ENCODE peak calls at places on chromosomes 3 and 15, in six cellular contexts. T is NB4, V is tibial nerve, N is adrenal gland, I is heart left ventricle, B is GM12892. D is an unnamed sample.

GRCh38 chr3:160400048-160400630 is 689 bp downstream of the SMC4 start:
- DNase-seq in T (peak; percentile 63), V (no peak), I (peak; percentile 74), N (peak; percentile 57), B (no peak), D (peak; percentile 17)

GRCh38 chr3:190183121-190183520 is 62.4 kb upstream of the P3H2 start:
- DNase-seq in N (no peak), B (no peak), I (no peak), V (no peak), T (no peak), D (no peak)

GRCh38 chr15:45704329-45705249 is 69.8 kb downstream of the SQOR start:
- DNase-seq in V (no peak), N (no peak), B (peak; percentile 19), I (peak; percentile 67), T (no peak), D (no peak)

GRCh38 chr15:27650244-27650643 is 448.9 kb downstream of the OCA2 start:
- DNase-seq in T (no peak), V (no peak), N (no peak), I (no peak), B (no peak), D (no peak)

GRCh38 chr15:31230630-31231485 is 95.8 kb upstream of the KLF13 start:
- DNase-seq in V (no peak), I (no peak), N (no peak), T (no peak), B (peak; percentile 59), D (no peak)

GRCh38 chr15:74725241-74725774 is at the start of gene CYP1A1:
- DNase-seq in V (no peak), T (peak; percentile 29), N (no peak), B (no peak), I (no peak), D (no peak)

GRCh38 chr15:101028321-101028720 is 109.2 kb downstream of the LRRK1 start:
- DNase-seq in V (no peak), N (peak; percentile 1), I (no peak), T (no peak), B (no peak), D (no peak)

GRCh38 chr15:27454281-27455060 is 483.5 kb downstream of the GABRG3 start:
- DNase-seq in V (no peak), I (no peak), B (no peak), T (no peak), N (no peak), D (no peak)

GRCh38 chr3:87260270-87260669 is 16.1 kb downstream of the POU1F1 start:
- DNase-seq in T (peak; percentile 49), V (peak; percentile 69), N (peak; percentile 30), I (no peak), B (no peak), D (no peak)

GRCh38 chr15:37289109-37289765 is 188.9 kb upstream of the MEIS2 start:
- DNase-seq in V (no peak), I (no peak), B (no peak), T (peak; percentile 13), N (no peak), D (no peak)

GRCh38 chr15:26864664-26865191 is 2.1 kb upstream of the GABRA5 start:
- DNase-seq in I (no peak), V (no peak), B (no peak), T (peak; percentile 60), N (no peak), D (no peak)

GRCh38 chr3:134367412-134367811 is 6.8 kb downstream of the AMOTL2 start:
- DNase-seq in T (no peak), N (peak; percentile 14), I (no peak), V (no peak), B (no peak), D (peak; percentile 1)
- TF ChIP-seq POLR2A in T (no peak), N (no peak), I (no peak), V (no peak), B (no peak), D (no peak)

GRCh38 chr3:186021673-186022362 is 84.0 kb upstream of the TRA2B start:
- DNase-seq in I (no peak), V (no peak), N (peak; percentile 32), B (no peak), T (no peak), D (peak; percentile 28)

GRCh38 chr3:186024210-186024609 is 84.7 kb downstream of the ETV5 start:
- DNase-seq in B (no peak), T (no peak), N (no peak), I (no peak), V (peak; percentile 33), D (peak; percentile 14)

GRCh38 chr3:186022931-186023330 is 85.1 kb upstream of the TRA2B start:
- DNase-seq in N (no peak), T (no peak), I (no peak), B (no peak), V (no peak), D (no peak)

GRCh38 chr3:186025161-186025560 is 83.7 kb downstream of the ETV5 start:
- DNase-seq in V (no peak), I (no peak), T (no peak), B (no peak), N (no peak), D (no peak)
- TF ChIP-seq POLR2A in V (no peak), I (no peak), T (no peak), B (no peak), N (no peak), D (no peak)

GRCh38 chr3:97409612-97410011 is 354.9 kb upstream of the ARL6 start:
- DNase-seq in I (no peak), B (no peak), T (no peak), N (no peak), V (no peak), D (no peak)
- TF ChIP-seq POLR2A in I (no peak), B (no peak), T (no peak), N (no peak), V (no peak), D (no peak)

DNA sequence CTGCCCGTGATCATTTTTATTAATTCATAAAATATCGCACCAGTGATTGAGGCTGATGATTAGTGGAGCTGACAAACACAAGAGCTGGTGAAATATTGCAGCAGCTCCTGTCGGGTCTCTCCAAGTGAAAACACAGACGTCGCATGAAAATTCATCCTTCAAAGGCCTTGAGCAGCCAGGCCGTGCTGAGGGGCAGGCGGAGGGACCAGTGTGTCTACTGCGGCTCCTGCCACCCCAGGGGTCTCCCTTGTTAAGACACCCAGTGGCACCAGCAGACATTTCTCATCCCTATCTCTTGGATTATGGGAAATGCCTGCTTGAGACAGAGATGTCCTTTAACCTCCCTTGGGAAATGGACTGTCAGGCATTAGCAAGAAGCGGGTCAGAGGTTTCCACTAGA is 289.4 kb upstream of the TLE3 start:
- DNase-seq in T (no peak), B (no peak), N (no peak), V (no peak), I (no peak), D (no peak)
- TF ChIP-seq POLR2A in T (no peak), B (no peak), N (no peak), V (no peak), I (no peak), D (no peak)

GRCh38 chr3:172195393-172195754 is 156.0 kb downstream of the FNDC3B start:
- DNase-seq in V (no peak), N (no peak), B (no peak), I (no peak), T (no peak), D (no peak)
- TF ChIP-seq POLR2A in V (no peak), N (no peak), B (no peak), I (no peak), T (no peak), D (no peak)

GRCh38 chr3:130900959-130901358 is 7.1 kb downstream of the ATP2C1 start:
- DNase-seq in N (no peak), V (no peak), T (no peak), I (no peak), B (no peak), D (no peak)

GRCh38 chr3:130903412-130903908 is 9.6 kb downstream of the ATP2C1 start:
- DNase-seq in T (no peak), N (no peak), I (no peak), B (no peak), V (no peak), D (no peak)

GRCh38 chr3:130897316-130897715 is 3.4 kb downstream of the ATP2C1 start:
- DNase-seq in I (no peak), V (no peak), T (no peak), N (no peak), B (no peak), D (no peak)

GRCh38 chr3:130905551-130905950 is 11.7 kb downstream of the ATP2C1 start:
- DNase-seq in B (no peak), V (no peak), I (no peak), N (no peak), T (peak; percentile 76), D (no peak)

GRCh38 chr3:130901463-130902204 is 7.8 kb downstream of the ATP2C1 start:
- DNase-seq in I (no peak), B (no peak), N (no peak), V (no peak), T (peak; percentile 64), D (no peak)
- TF ChIP-seq POLR2A in I (no peak), B (no peak), N (no peak), V (no peak), T (no peak), D (no peak)

DNA sequence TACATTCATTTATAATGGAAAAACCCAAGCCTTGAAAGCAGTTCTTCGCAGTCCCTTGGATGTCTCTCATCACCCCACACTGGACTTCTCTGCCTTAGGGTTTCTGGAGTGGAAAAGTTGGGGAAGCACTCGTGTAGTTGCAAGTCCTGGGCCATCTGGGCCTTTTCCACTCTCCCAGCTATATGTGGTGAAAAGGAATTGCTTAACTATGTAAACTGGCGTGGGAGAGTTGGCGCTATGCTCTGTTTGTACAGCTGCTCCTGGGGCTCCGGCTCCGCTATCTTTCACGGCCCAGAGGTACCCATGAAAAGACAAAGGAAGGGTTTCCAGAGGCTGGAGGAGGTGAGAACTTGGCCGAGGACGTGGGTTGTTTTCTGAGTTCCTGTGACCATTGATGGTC is 81.1 kb upstream of the MYZAP start:
- DNase-seq in B (no peak), V (no peak), I (peak; percentile 66), N (no peak), T (no peak), D (no peak)
- TF ChIP-seq POLR2A in B (no peak), V (no peak), I (no peak), N (no peak), T (no peak), D (no peak)